ENCODE peak calls at places on chromosomes 4 and X, in seven cellular contexts. One of them, this sample, is unnamed.

GRCh38 chr4:140308366-140309123 is 64.9 kb upstream of the SCOC start:
- DNase-seq in hepatocyte: peak
- DNase-seq in thyroid gland: no peak
- DNase-seq in GM03348: peak
- DNase-seq in psoas muscle: peak
- DNase-seq in MM.1S: peak
- DNase-seq in HS-5: peak
- DNase-seq in this sample: peak

GRCh38 chr4:158610790-158611189 is 60.9 kb downstream of the C4orf46 start:
- DNase-seq in hepatocyte: no peak
- DNase-seq in thyroid gland: no peak
- DNase-seq in GM03348: no peak
- DNase-seq in psoas muscle: no peak
- DNase-seq in MM.1S: no peak
- DNase-seq in HS-5: no peak
- DNase-seq in this sample: peak

GRCh38 chr4:107197121-107197520 is 161.0 kb upstream of the DKK2 start:
- DNase-seq in hepatocyte: no peak
- DNase-seq in thyroid gland: no peak
- DNase-seq in GM03348: no peak
- DNase-seq in psoas muscle: no peak
- DNase-seq in MM.1S: no peak
- DNase-seq in HS-5: no peak
- DNase-seq in this sample: no peak

GRCh38 chr4:109119852-109120251 is 182.6 kb downstream of the COL25A1 start:
- DNase-seq in hepatocyte: no peak
- DNase-seq in thyroid gland: no peak
- DNase-seq in GM03348: no peak
- DNase-seq in psoas muscle: no peak
- DNase-seq in MM.1S: no peak
- DNase-seq in HS-5: no peak
- DNase-seq in this sample: no peak

GRCh38 chrX:41027388-41027787 is 57.9 kb upstream of the USP9X start:
- DNase-seq in hepatocyte: peak
- DNase-seq in thyroid gland: no peak
- DNase-seq in GM03348: peak
- DNase-seq in psoas muscle: no peak
- DNase-seq in MM.1S: no peak
- DNase-seq in HS-5: no peak
- DNase-seq in this sample: peak

GRCh38 chr4:101019313-101019712 is 328.0 kb downstream of the PPP3CA start:
- DNase-seq in hepatocyte: no peak
- DNase-seq in thyroid gland: no peak
- DNase-seq in GM03348: no peak
- DNase-seq in psoas muscle: no peak
- DNase-seq in MM.1S: no peak
- DNase-seq in HS-5: no peak
- DNase-seq in this sample: no peak

GRCh38 chr4:7725951-7726350 is 213.7 kb downstream of the AFAP1 start:
- DNase-seq in hepatocyte: no peak
- DNase-seq in thyroid gland: no peak
- DNase-seq in GM03348: peak
- DNase-seq in psoas muscle: no peak
- DNase-seq in MM.1S: no peak
- DNase-seq in HS-5: peak
- DNase-seq in this sample: peak

GRCh38 chr4:1571986-1572385 is 112.1 kb downstream of the FAM53A start:
- DNase-seq in hepatocyte: no peak
- DNase-seq in thyroid gland: no peak
- DNase-seq in GM03348: no peak
- DNase-seq in psoas muscle: peak
- DNase-seq in MM.1S: no peak
- DNase-seq in HS-5: no peak
- DNase-seq in this sample: no peak

GRCh38 chr4:15188581-15189539 is 186.6 kb downstream of the CPEB2 start:
- DNase-seq in hepatocyte: no peak
- DNase-seq in thyroid gland: no peak
- DNase-seq in GM03348: no peak
- DNase-seq in psoas muscle: no peak
- DNase-seq in MM.1S: no peak
- DNase-seq in HS-5: no peak
- DNase-seq in this sample: no peak

GRCh38 chr4:182881928-182882327 is 35.3 kb downstream of the DCTD start:
- DNase-seq in hepatocyte: no peak
- DNase-seq in thyroid gland: peak
- DNase-seq in GM03348: no peak
- DNase-seq in psoas muscle: no peak
- DNase-seq in MM.1S: no peak
- DNase-seq in HS-5: no peak
- DNase-seq in this sample: no peak

GRCh38 chr4:152679414-152680281 is at the start of gene TMEM154:
- DNase-seq in hepatocyte: peak
- DNase-seq in thyroid gland: peak
- DNase-seq in GM03348: peak
- DNase-seq in psoas muscle: peak
- DNase-seq in MM.1S: peak
- DNase-seq in HS-5: peak
- DNase-seq in this sample: peak

GRCh38 chr4:41158274-41158673 is 56.1 kb downstream of the APBB2 start:
- DNase-seq in hepatocyte: no peak
- DNase-seq in thyroid gland: no peak
- DNase-seq in GM03348: no peak
- DNase-seq in psoas muscle: no peak
- DNase-seq in MM.1S: no peak
- DNase-seq in HS-5: no peak
- DNase-seq in this sample: peak

GRCh38 chr4:61210186-61210939 is 10.2 kb downstream of the ADGRL3 start:
- DNase-seq in hepatocyte: peak
- DNase-seq in thyroid gland: no peak
- DNase-seq in GM03348: no peak
- DNase-seq in psoas muscle: no peak
- DNase-seq in MM.1S: no peak
- DNase-seq in HS-5: no peak
- DNase-seq in this sample: no peak

GRCh38 chr4:66562276-66562806 is 892.1 kb upstream of the EPHA5 start:
- DNase-seq in hepatocyte: no peak
- DNase-seq in thyroid gland: no peak
- DNase-seq in GM03348: no peak
- DNase-seq in psoas muscle: no peak
- DNase-seq in MM.1S: no peak
- DNase-seq in HS-5: no peak
- DNase-seq in this sample: peak

GRCh38 chr4:106809083-106809482 is 227.0 kb downstream of the DKK2 start:
- DNase-seq in hepatocyte: peak
- DNase-seq in thyroid gland: no peak
- DNase-seq in GM03348: peak
- DNase-seq in psoas muscle: no peak
- DNase-seq in MM.1S: peak
- DNase-seq in HS-5: no peak
- DNase-seq in this sample: peak

GRCh38 chrX:24877854-24878650 is 137.7 kb downstream of the ARX start:
- DNase-seq in hepatocyte: peak
- DNase-seq in thyroid gland: no peak
- DNase-seq in GM03348: no peak
- DNase-seq in psoas muscle: no peak
- DNase-seq in MM.1S: peak
- DNase-seq in HS-5: no peak
- DNase-seq in this sample: no peak

GRCh38 chr4:186814535-186814934 is 90.9 kb upstream of the FAT1 start:
- DNase-seq in hepatocyte: no peak
- DNase-seq in thyroid gland: no peak
- DNase-seq in GM03348: no peak
- DNase-seq in psoas muscle: no peak
- DNase-seq in MM.1S: peak
- DNase-seq in HS-5: no peak
- DNase-seq in this sample: no peak

GRCh38 chr4:122695226-122695625 is 37.3 kb upstream of the BBS12 start:
- DNase-seq in hepatocyte: no peak
- DNase-seq in thyroid gland: no peak
- DNase-seq in GM03348: no peak
- DNase-seq in psoas muscle: no peak
- DNase-seq in MM.1S: no peak
- DNase-seq in HS-5: no peak
- DNase-seq in this sample: no peak

GRCh38 chr4:14143892-14144291 is 516.4 kb upstream of the BOD1L1 start:
- DNase-seq in hepatocyte: no peak
- DNase-seq in thyroid gland: no peak
- DNase-seq in GM03348: no peak
- DNase-seq in psoas muscle: no peak
- DNase-seq in MM.1S: peak
- DNase-seq in HS-5: no peak
- DNase-seq in this sample: peak

GRCh38 chr4:160194716-160195115 is 1091.8 kb downstream of the RAPGEF2 start:
- DNase-seq in hepatocyte: no peak
- DNase-seq in thyroid gland: no peak
- DNase-seq in GM03348: no peak
- DNase-seq in psoas muscle: no peak
- DNase-seq in MM.1S: no peak
- DNase-seq in HS-5: no peak
- DNase-seq in this sample: no peak

GRCh38 chrX:41236629-41237028 is 97.3 kb upstream of the DDX3X start:
- DNase-seq in hepatocyte: no peak
- DNase-seq in thyroid gland: no peak
- DNase-seq in GM03348: no peak
- DNase-seq in psoas muscle: no peak
- DNase-seq in MM.1S: peak
- DNase-seq in HS-5: no peak
- DNase-seq in this sample: no peak

GRCh38 chr4:113162089-113162488 is 112.6 kb downstream of the ANK2 start:
- DNase-seq in hepatocyte: no peak
- DNase-seq in thyroid gland: no peak
- DNase-seq in GM03348: no peak
- DNase-seq in psoas muscle: no peak
- DNase-seq in MM.1S: no peak
- DNase-seq in HS-5: no peak
- DNase-seq in this sample: peak

GRCh38 chrX:118839334-118839958 is 15.8 kb downstream of the ZCCHC12 start:
- DNase-seq in hepatocyte: peak
- DNase-seq in thyroid gland: peak
- DNase-seq in GM03348: peak
- DNase-seq in psoas muscle: peak
- DNase-seq in MM.1S: no peak
- DNase-seq in HS-5: no peak
- DNase-seq in this sample: no peak

GRCh38 chr4:129232627-129233337 is 136.8 kb downstream of the C4orf33 start:
- DNase-seq in hepatocyte: no peak
- DNase-seq in thyroid gland: no peak
- DNase-seq in GM03348: no peak
- DNase-seq in psoas muscle: no peak
- DNase-seq in MM.1S: no peak
- DNase-seq in HS-5: no peak
- DNase-seq in this sample: no peak

GRCh38 chr4:136319789-136320470 is 1212.4 kb downstream of the PCDH18 start:
- DNase-seq in hepatocyte: peak
- DNase-seq in thyroid gland: no peak
- DNase-seq in GM03348: no peak
- DNase-seq in psoas muscle: no peak
- DNase-seq in MM.1S: no peak
- DNase-seq in HS-5: peak
- DNase-seq in this sample: peak

GRCh38 chrX:23822397-23822796 is 39.4 kb downstream of the SAT1 start:
- DNase-seq in hepatocyte: peak
- DNase-seq in thyroid gland: no peak
- DNase-seq in GM03348: no peak
- DNase-seq in psoas muscle: no peak
- DNase-seq in MM.1S: no peak
- DNase-seq in HS-5: no peak
- DNase-seq in this sample: no peak

GRCh38 chr4:25440478-25441030 is 63.5 kb downstream of the ANAPC4 start:
- DNase-seq in hepatocyte: no peak
- DNase-seq in thyroid gland: peak
- DNase-seq in GM03348: no peak
- DNase-seq in psoas muscle: no peak
- DNase-seq in MM.1S: no peak
- DNase-seq in HS-5: no peak
- DNase-seq in this sample: no peak

This sample was measured in foreskin keratinocyte.